ENCODE peak calls at places on chromosomes 13 and 19, in eight cellular contexts. K is AG04449, Y is fibroblast of lung, D is GM12865, E is epithelial cell of esophagus, X is HFF-Myc, M is AG09309, I is OCI-LY7. T is an unnamed sample.

GRCh38 chr13:34469212-34469983 is 472.7 kb upstream of the NBEA start:
- DNase-seq in I (no peak), Y (peak), K (no peak), D (no peak), X (no peak), E (peak), M (no peak), T (no peak)

GRCh38 chr13:26344980-26345379 is 91.1 kb downstream of the CDK8 start:
- DNase-seq in K (no peak), D (no peak), M (no peak), X (no peak), Y (no peak), E (no peak), I (no peak), T (peak)

GRCh38 chr19:12380444-12380737 is 14.9 kb upstream of the ZNF442 start:
- DNase-seq in I (no peak), M (no peak), K (no peak), D (no peak), E (no peak), X (no peak), Y (no peak), T (no peak)

GRCh38 chr13:77429320-77430142 is 102.6 kb upstream of the MYCBP2 start:
- DNase-seq in I (peak), X (no peak), Y (no peak), E (peak), K (no peak), M (peak), D (peak), T (peak)

GRCh38 chr13:112657850-112658445 is 31.9 kb upstream of the ATP11A start:
- DNase-seq in E (peak), D (no peak), K (peak), X (peak), I (no peak), M (peak), Y (peak), T (peak)

GRCh38 chr19:31352296-31352781 is 3.1 kb upstream of the TSHZ3 start:
- DNase-seq in I (no peak), Y (no peak), K (no peak), E (no peak), M (no peak), X (no peak), D (no peak), T (no peak)

GRCh38 chr19:40933025-40933424 is 51.0 kb upstream of the CYP2A7 start:
- DNase-seq in M (no peak), E (no peak), K (no peak), D (no peak), X (no peak), I (no peak), Y (no peak), T (peak)

GRCh38 chr19:719081-719512 is 10.4 kb downstream of the PALM start:
- DNase-seq in X (no peak), E (no peak), K (no peak), Y (peak), I (no peak), M (no peak), D (no peak), T (peak)

GRCh38 chr13:49444517-49445395 is 682 bp downstream of the SETDB2 start:
- DNase-seq in K (no peak), D (peak), I (peak), M (no peak), Y (peak), X (no peak), E (peak), T (peak)

GRCh38 chr19:53224606-53225005 is 30.1 kb downstream of the ZNF677 start:
- DNase-seq in I (no peak), K (no peak), M (no peak), X (no peak), E (no peak), Y (no peak), D (no peak), T (no peak)

GRCh38 chr19:39240421-39240820 is 4.4 kb downstream of the IFNL3 start:
- DNase-seq in E (no peak), I (no peak), X (no peak), Y (no peak), K (no peak), D (no peak), M (no peak), T (no peak)

GRCh38 chr19:53246498-53246897 is 8.2 kb downstream of the ZNF677 start:
- DNase-seq in E (no peak), X (no peak), Y (no peak), K (no peak), M (no peak), D (peak), I (peak), T (no peak)

GRCh38 chr19:12769689-12770088 is 5.7 kb downstream of the HOOK2 start:
- DNase-seq in E (peak), I (no peak), D (peak), M (no peak), K (no peak), X (no peak), Y (no peak), T (no peak)

GRCh38 chr13:100298116-100298681 is 209.3 kb downstream of the PCCA start:
- DNase-seq in I (no peak), D (no peak), M (no peak), Y (no peak), X (no peak), K (no peak), E (no peak), T (no peak)

GRCh38 chr13:103876571-103876970 is 810.4 kb upstream of the SLC10A2 start:
- DNase-seq in M (peak), Y (no peak), K (no peak), I (no peak), D (no peak), E (peak), X (no peak), T (peak)

GRCh38 chr13:27954406-27954851 is 14.7 kb downstream of the CDX2 start:
- DNase-seq in X (no peak), E (peak), K (no peak), Y (no peak), D (peak), M (no peak), I (no peak), T (no peak)

GRCh38 chr19:46431824-46432223 is 3.1 kb upstream of the PNMA8C start:
- DNase-seq in X (no peak), M (no peak), K (no peak), I (peak), D (peak), E (no peak), Y (no peak), T (no peak)

GRCh38 chr13:113069861-113070805 is 35.5 kb upstream of the F7 start:
- DNase-seq in Y (no peak), M (no peak), K (no peak), X (no peak), D (no peak), E (no peak), I (no peak), T (no peak)

GRCh38 chr13:77207943-77208342 is 119.0 kb downstream of the MYCBP2 start:
- DNase-seq in K (peak), X (peak), I (no peak), M (peak), E (peak), Y (peak), D (no peak), T (peak)

GRCh38 chr19:19860756-19861390 is 4.8 kb upstream of the ZNF253 start:
- DNase-seq in I (no peak), Y (no peak), X (no peak), D (no peak), K (no peak), E (peak), M (no peak), T (no peak)

GRCh38 chr13:39257642-39258041 is 219.4 kb downstream of the NHLRC3 start:
- DNase-seq in D (no peak), X (no peak), M (no peak), E (no peak), Y (no peak), K (no peak), I (no peak), T (no peak)

GRCh38 chr19:10761443-10762242 is 43.8 kb downstream of the DNM2 start:
- DNase-seq in E (no peak), D (no peak), K (no peak), I (no peak), X (no peak), M (no peak), Y (no peak), T (no peak)

GRCh38 chr19:10756791-10757190 is 38.9 kb downstream of the DNM2 start:
- DNase-seq in I (no peak), D (no peak), M (no peak), X (no peak), K (no peak), E (no peak), Y (no peak), T (no peak)

GRCh38 chr19:10756371-10756770 is 38.5 kb downstream of the DNM2 start:
- DNase-seq in X (no peak), M (no peak), D (no peak), K (no peak), E (no peak), Y (no peak), I (no peak), T (no peak)

GRCh38 chr19:10760268-10760944 is 42.5 kb downstream of the DNM2 start:
- DNase-seq in E (peak), K (no peak), I (peak), D (peak), Y (no peak), X (no peak), M (no peak), T (peak)

DNA sequence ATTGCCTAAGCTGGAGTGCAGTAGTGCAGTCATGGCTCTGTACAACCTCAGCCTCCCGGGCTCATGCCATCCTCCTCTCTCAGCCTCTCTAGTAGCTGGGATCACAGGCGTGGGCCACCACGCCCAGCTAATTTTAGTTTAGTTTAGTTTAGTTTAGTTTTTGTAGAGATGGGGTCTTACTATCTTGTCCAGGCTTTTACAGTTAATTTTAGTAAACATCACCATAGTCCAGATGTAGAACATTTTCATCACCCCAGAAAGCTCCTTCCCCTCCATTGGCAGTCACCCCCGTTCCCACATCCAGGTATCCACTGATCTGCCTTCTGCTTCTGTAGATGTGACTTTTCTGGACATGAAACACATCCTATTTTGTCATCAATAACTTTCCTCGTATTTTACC is 41.1 kb downstream of the DNM2 start:
- DNase-seq in M (no peak), E (no peak), Y (no peak), I (no peak), K (no peak), X (no peak), D (no peak), T (no peak)
- H3K4me3 ChIP-seq in M (no peak), E (no peak), Y (no peak), I (peak), K (no peak), X (peak), D (peak), T (no peak)

GRCh38 chr19:8609210-8610040 is 1.1 kb downstream of the ADAMTS10 start:
- DNase-seq in E (no peak), M (no peak), I (no peak), D (no peak), K (no peak), X (no peak), Y (peak), T (peak)

GRCh38 chr19:8611391-8611883 is 922 bp upstream of the ADAMTS10 start:
- DNase-seq in K (no peak), X (no peak), I (no peak), Y (no peak), M (no peak), D (no peak), E (no peak), T (no peak)

GRCh38 chr19:8610928-8611284 is 391 bp upstream of the ADAMTS10 start:
- DNase-seq in X (no peak), Y (no peak), I (no peak), E (no peak), D (no peak), K (no peak), M (no peak), T (no peak)

GRCh38 chr19:8608858-8609209 is 1.7 kb downstream of the ADAMTS10 start:
- DNase-seq in Y (no peak), M (no peak), X (no peak), K (no peak), E (no peak), D (no peak), I (no peak), T (no peak)

GRCh38 chr19:8610041-8610927 is at the start of gene ADAMTS10:
- DNase-seq in X (no peak), E (no peak), K (no peak), I (no peak), M (no peak), D (no peak), Y (peak), T (peak)
- H3K4me3 ChIP-seq in X (peak), E (no peak), K (peak), I (no peak), M (peak), D (no peak), Y (peak), T (peak)

GRCh38 chr13:98570929-98571372 is 6.0 kb downstream of the STK24 start:
- DNase-seq in M (no peak), D (peak), K (no peak), E (peak), X (no peak), Y (no peak), I (peak), T (peak)
- H3K4me3 ChIP-seq in M (peak), D (peak), K (no peak), E (peak), X (peak), Y (no peak), I (peak), T (peak)

GRCh38 chr19:6772866-6773322 is 386 bp downstream of the VAV1 start:
- DNase-seq in E (no peak), K (no peak), X (no peak), D (no peak), I (no peak), M (no peak), Y (no peak), T (no peak)
- H3K4me3 ChIP-seq in E (no peak), K (no peak), X (no peak), D (peak), I (peak), M (no peak), Y (no peak), T (no peak)

DNA sequence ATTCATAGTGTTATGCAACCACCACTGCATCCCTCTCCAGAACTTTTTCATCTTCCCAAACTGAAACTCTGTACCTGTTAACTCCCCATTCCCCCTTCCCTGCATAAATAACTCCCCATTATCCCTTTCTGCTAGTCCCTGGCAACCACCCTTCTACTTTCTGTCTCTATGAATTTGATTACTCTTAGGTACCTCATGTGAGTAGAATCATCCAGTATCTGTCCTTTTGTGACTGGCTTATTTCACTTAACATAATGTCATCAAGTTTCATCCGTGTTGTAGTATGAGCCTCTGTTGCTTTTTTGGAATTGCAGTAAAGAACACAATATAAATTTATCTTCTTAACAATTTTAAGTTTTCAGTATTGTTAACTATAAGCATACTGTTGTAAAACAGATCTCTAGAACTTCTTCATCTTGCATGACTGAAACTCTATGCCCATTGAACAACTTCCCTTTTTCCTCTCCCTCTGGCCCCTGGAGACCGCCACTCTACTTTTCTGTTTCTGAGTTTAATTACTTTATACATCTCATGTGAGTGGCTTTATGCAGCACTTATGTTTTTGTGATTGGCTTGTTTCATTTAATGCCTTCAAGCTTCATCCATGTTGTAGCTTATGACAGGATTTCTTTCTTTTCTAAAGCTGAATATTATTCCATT is 87.3 kb upstream of the ABCC4 start:
- DNase-seq in E (no peak), M (no peak), X (no peak), K (no peak), D (peak), I (peak), Y (no peak), T (no peak)
- H3K4me3 ChIP-seq in E (no peak), M (no peak), X (no peak), K (no peak), D (no peak), I (no peak), Y (no peak), T (no peak)

GRCh38 chr19:11359421-11359820 is 4.2 kb downstream of the PLPPR2 start:
- DNase-seq in Y (no peak), D (no peak), K (no peak), E (peak), I (no peak), X (no peak), M (no peak), T (no peak)

GRCh38 chr19:11361037-11361770 is 6.0 kb downstream of the PLPPR2 start:
- DNase-seq in Y (no peak), E (peak), D (no peak), K (no peak), X (no peak), M (no peak), I (no peak), T (no peak)

GRCh38 chr19:11356074-11356397 is 804 bp downstream of the PLPPR2 start:
- DNase-seq in E (no peak), K (no peak), Y (no peak), M (no peak), D (no peak), I (no peak), X (no peak), T (no peak)

GRCh38 chr19:11356676-11357550 is 1.7 kb downstream of the PLPPR2 start:
- DNase-seq in Y (no peak), E (no peak), K (no peak), I (no peak), X (no peak), D (no peak), M (no peak), T (no peak)

DNA sequence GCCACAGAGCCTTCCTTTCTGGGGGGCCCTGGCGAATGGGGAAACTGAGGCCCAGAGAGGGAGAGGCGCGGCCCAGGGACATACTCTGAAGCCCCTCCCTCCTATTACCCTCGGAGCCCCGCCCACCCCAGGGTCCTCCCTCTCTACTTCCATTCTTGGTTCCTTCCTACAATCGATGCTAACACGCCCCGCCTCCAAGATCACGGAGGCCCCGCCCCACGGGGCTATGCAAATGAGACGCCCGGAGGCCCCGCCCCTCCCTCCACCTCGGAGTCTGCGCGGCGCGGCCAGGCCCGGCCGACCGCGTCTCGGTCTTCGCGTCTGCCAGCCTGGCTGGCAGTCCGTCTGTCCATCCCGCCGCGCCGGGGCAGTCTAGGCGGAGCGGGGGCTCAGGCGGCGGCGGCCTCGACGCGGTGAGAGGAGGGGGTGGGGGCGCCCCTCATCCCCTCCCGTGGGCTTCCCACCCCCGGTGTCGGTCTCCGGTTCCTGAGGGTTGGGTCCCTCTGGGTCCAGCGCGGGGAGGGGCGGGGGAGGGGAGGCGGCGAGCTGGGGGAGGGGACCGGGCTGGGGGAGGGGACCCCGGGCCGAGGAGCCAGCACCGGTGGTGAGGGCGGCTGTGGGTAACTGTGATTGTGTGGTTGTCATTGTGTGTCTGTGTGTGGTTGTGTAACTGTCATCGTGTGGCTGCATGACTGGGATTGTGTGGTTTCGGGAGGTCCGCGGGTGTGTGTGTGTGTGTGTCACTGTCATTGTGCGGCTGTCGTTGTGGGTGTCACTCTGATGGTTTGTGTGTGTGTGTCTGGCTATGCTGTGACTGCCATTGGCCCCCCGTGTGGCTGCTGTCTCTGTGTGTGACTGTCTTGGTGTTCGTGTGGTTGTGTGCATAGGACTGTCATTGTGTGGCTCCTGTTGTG is at the start of gene PLPPR2:
- DNase-seq in I (peak), M (peak), E (peak), K (no peak), X (no peak), D (peak), Y (peak), T (peak)
- H3K4me3 ChIP-seq in I (peak), M (peak), E (peak), K (peak), X (peak), D (no peak), Y (peak), T (peak)

DNA sequence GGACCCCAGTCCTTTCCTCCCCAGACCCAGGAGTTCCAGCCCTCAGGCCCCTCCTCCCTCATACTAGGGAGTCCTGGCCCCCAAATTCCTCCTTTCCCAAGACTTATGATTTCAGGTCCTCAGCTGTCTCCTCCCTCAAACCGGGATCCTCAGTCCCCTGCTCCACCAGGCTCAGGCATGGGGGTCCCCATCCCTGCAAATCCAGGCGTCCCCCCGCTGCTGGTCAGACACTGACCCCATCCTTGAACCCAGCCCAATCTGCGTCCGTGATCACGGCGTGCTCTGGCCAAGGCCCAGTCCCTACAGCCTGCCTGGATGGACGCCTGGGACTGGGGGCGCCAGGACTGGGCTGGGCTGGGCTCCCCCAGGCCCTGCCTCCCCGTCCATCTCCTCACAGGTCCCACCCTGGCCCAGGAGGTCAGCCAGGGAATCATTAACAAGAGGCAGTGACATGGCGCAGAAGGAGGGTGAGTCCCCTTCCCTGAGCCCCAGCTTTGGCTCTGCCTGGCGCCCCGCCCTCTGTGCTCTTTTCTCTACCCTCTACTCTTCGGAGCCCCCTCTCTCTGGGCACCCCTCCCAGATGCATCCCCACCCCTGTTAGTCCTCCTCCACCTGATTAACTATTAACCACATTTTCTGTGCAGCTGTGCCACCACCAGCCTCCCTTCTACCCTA is 672 bp downstream of the HPN start:
- DNase-seq in X (no peak), E (no peak), I (no peak), D (no peak), K (no peak), Y (no peak), M (no peak), T (no peak)
- H3K4me3 ChIP-seq in X (no peak), E (no peak), I (no peak), D (no peak), K (no peak), Y (no peak), M (no peak), T (no peak)

T was measured in fibroblast of mammary gland.